ENCODE peak calls at places on chromosomes 16 and 17, in eight cellular contexts. L is body of pancreas, R is heart right ventricle, T is astrocyte of the spinal cord, A is retinal pigment epithelial cell, M is IMR-90, U is GM13976, N is sigmoid colon. P is an unnamed sample.
A peak's percentile ranks its signal among the peaks of the same experiment; 100 is the strongest.

GRCh38 chr17:80025140-80025539 is 10.5 kb downstream of the TBC1D16 start:
- DNase-seq in L (no peak), R (no peak), T (no peak), A (no peak), M (no peak), U (no peak), N (no peak), P (no peak)

GRCh38 chr16:89791278-89791995 is 25.0 kb downstream of the FANCA start:
- DNase-seq in L (no peak), R (no peak), T (no peak), A (no peak), M (no peak), U (no peak), N (no peak), P (no peak)

GRCh38 chr17:59165933-59166342 is 10.4 kb downstream of the PRR11 start:
- DNase-seq in L (peak; percentile 5), R (no peak), T (peak; percentile 71), A (no peak), M (peak; percentile 60), U (peak; percentile 55), N (no peak), P (peak; percentile 40)

GRCh38 chr16:87143661-87144121 is 173.5 kb downstream of the C16orf95 start:
- DNase-seq in L (no peak), R (no peak), T (peak; percentile 39), A (no peak), M (no peak), U (no peak), N (no peak), P (no peak)

GRCh38 chr16:80619824-80620223 is 79.0 kb downstream of the DYNLRB2 start:
- DNase-seq in L (no peak), R (no peak), T (no peak), A (no peak), M (no peak), U (no peak), N (no peak), P (peak; percentile 54)

GRCh38 chr17:45440161-45440859 is 7.6 kb upstream of the ARHGAP27 start:
- DNase-seq in L (peak; percentile 32), R (no peak), T (peak; percentile 6), A (peak; percentile 38), M (no peak), U (no peak), N (peak; percentile 34), P (no peak)

GRCh38 chr16:49849709-49850108 is 6.2 kb downstream of the ZNF423 start:
- DNase-seq in L (no peak), R (no peak), T (no peak), A (no peak), M (no peak), U (no peak), N (no peak), P (no peak)

GRCh38 chr17:29617481-29618271 is 5.0 kb downstream of the CORO6 start:
- DNase-seq in L (peak; percentile 83), R (no peak), T (peak; percentile 59), A (no peak), M (peak; percentile 49), U (peak; percentile 88), N (peak; percentile 86), P (no peak)

GRCh38 chr17:74110467-74110866 is 93.0 kb upstream of the RPL38 start:
- DNase-seq in L (no peak), R (no peak), T (no peak), A (no peak), M (no peak), U (no peak), N (no peak), P (no peak)

GRCh38 chr16:77564791-77565390 is 130.1 kb upstream of the ADAMTS18 start:
- DNase-seq in L (no peak), R (no peak), T (peak; percentile 54), A (peak; percentile 57), M (peak; percentile 8), U (no peak), N (no peak), P (no peak)

GRCh38 chr17:68048996-68049395 is 13.5 kb downstream of the KPNA2 start:
- DNase-seq in L (no peak), R (no peak), T (peak; percentile 22), A (no peak), M (no peak), U (no peak), N (no peak), P (no peak)

GRCh38 chr16:4664538-4665418 is 28.6 kb upstream of the NUDT16L1 start:
- DNase-seq in L (peak; percentile 56), R (peak; percentile 42), T (no peak), A (no peak), M (no peak), U (peak; percentile 75), N (no peak), P (no peak)

GRCh38 chr17:11705111-11705510 is 106.8 kb downstream of the DNAH9 start:
- DNase-seq in L (peak; percentile 38), R (no peak), T (no peak), A (no peak), M (no peak), U (no peak), N (no peak), P (no peak)

GRCh38 chr16:81616321-81617020 is 162.6 kb upstream of the PLCG2 start:
- DNase-seq in L (peak; percentile 50), R (peak; percentile 70), T (peak; percentile 72), A (no peak), M (peak; percentile 63), U (peak; percentile 82), N (peak; percentile 86), P (peak; percentile 30)

GRCh38 chr16:89958068-89958467 is 9.5 kb downstream of the DEF8 start:
- DNase-seq in L (peak; percentile 36), R (peak; percentile 20), T (peak; percentile 7), A (no peak), M (peak; percentile 11), U (no peak), N (no peak), P (no peak)

GRCh38 chr17:75069783-75070182 is 18.0 kb upstream of the SLC16A5 start:
- DNase-seq in L (no peak), R (no peak), T (no peak), A (no peak), M (no peak), U (no peak), N (no peak), P (peak; percentile 55)

GRCh38 chr17:46192484-46193245 is 564 bp downstream of the KANSL1 start:
- DNase-seq in L (peak; percentile 72), R (peak; percentile 78), T (peak; percentile 57), A (no peak), M (peak; percentile 54), U (peak; percentile 81), N (peak; percentile 85), P (peak; percentile 49)

GRCh38 chr16:85491798-85492616 is 121.1 kb upstream of the GSE1 start:
- DNase-seq in L (peak; percentile 97), R (peak; percentile 83), T (no peak), A (no peak), M (no peak), U (no peak), N (peak; percentile 91), P (peak; percentile 26)

GRCh38 chr16:55367796-55368195 is 43.8 kb downstream of the IRX6 start:
- DNase-seq in L (no peak), R (no peak), T (no peak), A (no peak), M (peak; percentile 20), U (no peak), N (no peak), P (peak; percentile 44)

GRCh38 chr16:27085182-27085581 is 18.5 kb downstream of the C16orf82 start:
- DNase-seq in L (no peak), R (no peak), T (no peak), A (no peak), M (no peak), U (no peak), N (peak; percentile 33), P (no peak)
- TF ChIP-seq CTCF in L (no peak), R (no peak), T (no peak), A (no peak), M (no peak), U (no peak), N (no peak), P (no peak)

GRCh38 chr16:15523092-15523541 is 88.7 kb downstream of the BMERB1 start:
- DNase-seq in L (peak; percentile 35), R (no peak), T (no peak), A (no peak), M (no peak), U (no peak), N (no peak), P (no peak)
- TF ChIP-seq CTCF in L (no peak), R (peak; percentile 13), T (no peak), A (no peak), M (no peak), U (no peak), N (no peak), P (no peak)

GRCh38 chr17:7982666-7983065 is 19.7 kb upstream of the GUCY2D start:
- DNase-seq in L (no peak), R (no peak), T (peak; percentile 10), A (no peak), M (peak; percentile 14), U (no peak), N (peak; percentile 35), P (peak; percentile 58)
- TF ChIP-seq CTCF in L (no peak), R (peak; percentile 14), T (peak; percentile 15), A (peak; percentile 21), M (peak; percentile 25), U (peak; percentile 26), N (no peak), P (peak; percentile 70)

GRCh38 chr16:47304563-47304962 is 156.3 kb downstream of the ITFG1 start:
- DNase-seq in L (no peak), R (no peak), T (no peak), A (no peak), M (peak; percentile 24), U (no peak), N (no peak), P (no peak)

GRCh38 chr16:47308601-47309000 is 152.3 kb downstream of the ITFG1 start:
- DNase-seq in L (no peak), R (no peak), T (no peak), A (no peak), M (peak; percentile 2), U (no peak), N (no peak), P (no peak)

GRCh38 chr16:47310792-47311211 is 150.1 kb downstream of the ITFG1 start:
- DNase-seq in L (no peak), R (no peak), T (no peak), A (no peak), M (no peak), U (peak; percentile 20), N (no peak), P (no peak)

GRCh38 chr16:47311738-47312505 is 148.9 kb downstream of the ITFG1 start:
- DNase-seq in L (no peak), R (no peak), T (peak; percentile 37), A (peak; percentile 34), M (peak; percentile 57), U (no peak), N (no peak), P (no peak)

DNA sequence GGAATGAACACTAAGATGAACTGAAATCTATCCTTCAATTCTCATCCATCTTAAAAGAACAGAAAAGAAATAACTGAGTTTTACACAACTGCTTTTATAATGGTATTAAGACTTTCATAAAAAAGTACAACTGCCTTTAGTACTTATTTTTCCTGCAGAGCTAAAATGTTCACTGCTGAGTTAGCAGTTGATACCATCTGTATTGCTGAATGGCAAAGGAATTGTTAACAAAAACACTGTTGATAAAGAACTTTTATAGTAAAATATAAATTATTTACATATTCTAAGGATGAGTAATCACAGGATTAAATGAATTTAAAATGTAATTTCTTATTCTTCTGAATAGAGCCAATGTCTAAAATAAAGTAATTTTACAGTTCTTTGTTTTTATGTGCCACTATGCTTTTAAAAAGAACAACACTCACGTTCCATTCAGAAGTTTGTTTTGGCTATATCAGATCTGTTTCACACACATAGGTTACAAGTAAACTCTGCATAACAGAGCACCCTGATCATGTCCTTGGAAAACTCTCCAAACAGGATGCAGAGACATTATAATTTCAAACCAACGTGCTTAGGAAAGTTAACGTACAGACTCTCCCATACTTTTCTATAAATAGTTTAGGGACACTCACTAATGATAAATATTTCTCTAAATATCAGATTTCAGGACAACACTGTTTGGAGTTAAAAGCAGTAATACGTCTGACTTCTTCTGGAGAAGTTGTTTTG is 151.1 kb downstream of the ITFG1 start:
- DNase-seq in L (no peak), R (no peak), T (peak; percentile 8), A (no peak), M (peak; percentile 72), U (no peak), N (no peak), P (peak; percentile 6)
- TF ChIP-seq CTCF in L (no peak), R (no peak), T (no peak), A (no peak), M (no peak), U (no peak), N (no peak), P (no peak)

P was measured in HFFc6.